ENCODE peak calls at places on chromosomes 11 and 22, in six cellular contexts. Q, H, Z, X, C and G are unnamed samples. For H3K9me3, the result is how much of the 10 kb centered on the place peaks cover.

GRCh38 chr11:88508808-88509581 is 171.5 kb upstream of the CTSC start:
- DNase-seq in H (peak), X (peak), C (no peak), Q (no peak), Z (no peak), G (no peak)

GRCh38 chr11:42098075-42098474 is 638.6 kb upstream of the LRRC4C start:
- DNase-seq in Q (no peak), Z (no peak), H (no peak), X (no peak), C (no peak), G (no peak)

GRCh38 chr22:37166675-37167066 is 17.0 kb upstream of the IL2RB start:
- DNase-seq in H (peak), C (no peak), Q (peak), X (peak), Z (peak), G (peak)

GRCh38 chr11:106311531-106312230 is 234.2 kb downstream of the AASDHPPT start:
- DNase-seq in H (no peak), Q (no peak), Z (no peak), C (no peak), X (no peak), G (no peak)

GRCh38 chr11:17810736-17811135 is 76.2 kb downstream of the KCNC1 start:
- DNase-seq in Q (no peak), X (no peak), H (no peak), C (no peak), Z (no peak), G (no peak)

GRCh38 chr22:28883917-28884753 is 763 bp downstream of the ZNRF3 start:
- DNase-seq in Q (peak), H (peak), X (peak), Z (peak), C (peak), G (peak)

GRCh38 chr11:1060410-1060809 is 14.3 kb upstream of the MUC2 start:
- DNase-seq in C (no peak), X (no peak), Z (no peak), Q (no peak), H (no peak), G (no peak)

GRCh38 chr11:113372317-113372716 is 15.3 kb upstream of the ANKK1 start:
- DNase-seq in C (no peak), H (no peak), Q (no peak), X (no peak), Z (no peak), G (no peak)

GRCh38 chr11:36280531-36280930 is 8.7 kb downstream of the COMMD9 start:
- DNase-seq in Z (no peak), X (no peak), Q (no peak), H (no peak), C (no peak), G (no peak)

GRCh38 chr11:78798567-78799170 is 224.0 kb upstream of the NARS2 start:
- DNase-seq in X (no peak), Q (peak), H (peak), Z (no peak), C (peak), G (no peak)

GRCh38 chr22:28414017-28414416 is 265.6 kb downstream of the TTC28 start:
- DNase-seq in Q (no peak), H (no peak), Z (no peak), C (no peak), X (no peak), G (no peak)

GRCh38 chr11:61917357-61918109 is at the start of gene RAB3IL1:
- DNase-seq in X (no peak), C (no peak), H (peak), Q (peak), Z (no peak), G (peak)

GRCh38 chr11:16853859-16854258 is 115.4 kb downstream of the C11orf58 start:
- DNase-seq in X (no peak), C (no peak), Z (no peak), Q (no peak), H (no peak), G (no peak)

GRCh38 chr11:3959015-3959917 is 103.8 kb downstream of the STIM1 start:
- DNase-seq in Q (no peak), X (no peak), C (no peak), Z (no peak), H (no peak), G (no peak)

GRCh38 chr11:77198440-77198849 is 70.4 kb downstream of the MYO7A start:
- DNase-seq in Z (no peak), Q (peak), H (no peak), C (peak), X (no peak), G (no peak)

GRCh38 chr11:124297921-124298320 is 15.8 kb downstream of the OR8D1 start:
- DNase-seq in H (no peak), Z (no peak), Q (no peak), C (no peak), X (no peak), G (no peak)

GRCh38 chr11:19161651-19162050 is 40.1 kb downstream of the CSRP3 start:
- DNase-seq in Z (no peak), Q (no peak), X (no peak), C (no peak), H (no peak), G (no peak)

GRCh38 chr11:574632-575323 is 1.5 kb upstream of the PHRF1 start:
- DNase-seq in Z (no peak), C (no peak), X (peak), H (no peak), Q (no peak), G (no peak)

GRCh38 chr22:35230839-35231584 is 26.3 kb upstream of the HMGXB4 start:
- DNase-seq in X (no peak), Z (no peak), Q (no peak), C (peak), H (no peak), G (no peak)

GRCh38 chr11:119685073-119685746 is 43.8 kb downstream of the NECTIN1 start:
- DNase-seq in X (no peak), H (no peak), Z (no peak), C (no peak), Q (no peak), G (no peak)

GRCh38 chr22:37169412-37169811 is 18.6 kb downstream of the C1QTNF6 start:
- DNase-seq in H (peak), C (no peak), Q (no peak), Z (no peak), X (no peak), G (no peak)

GRCh38 chr22:39166547-39166946 is 14.1 kb upstream of the CBX7 start:
- DNase-seq in Q (no peak), Z (no peak), C (no peak), X (no peak), H (no peak), G (no peak)

GRCh38 chr11:69808708-69809107 is 10.5 kb downstream of the FGF3 start:
- DNase-seq in Z (no peak), C (no peak), H (no peak), Q (no peak), X (no peak), G (no peak)

GRCh38 chr11:15707971-15708370 is 593.2 kb downstream of the INSC start:
- DNase-seq in X (no peak), H (peak), C (no peak), Z (peak), Q (peak), G (no peak)

GRCh38 chr11:94959179-94959578 is 14.2 kb downstream of the CWC15 start:
- DNase-seq in H (no peak), Z (no peak), X (no peak), Q (no peak), C (no peak), G (no peak)

GRCh38 chr22:41914611-41915034 is 251 bp downstream of the SHISA8 start:
- DNase-seq in Z (no peak), C (no peak), H (no peak), Q (no peak), X (no peak), G (no peak)

GRCh38 chr11:77039491-77040400 is 5.5 kb downstream of the B3GNT6 start:
- DNase-seq in Q (no peak), Z (no peak), C (no peak), H (no peak), X (peak), G (peak)

GRCh38 chr22:21651521-21652009 is 9.5 kb downstream of the SDF2L1 start:
- DNase-seq in H (no peak), Z (no peak), X (no peak), Q (no peak), C (no peak), G (no peak)

GRCh38 chr11:127268956-127269355 is 268.4 kb upstream of the KIRREL3 start:
- DNase-seq in Q (no peak), Z (no peak), X (no peak), H (no peak), C (no peak), G (no peak)

GRCh38 chr11:70068950-70069349 is 9.2 kb upstream of the ANO1 start:
- DNase-seq in Q (no peak), H (no peak), Z (no peak), C (no peak), X (no peak), G (no peak)

GRCh38 chr11:61679301-61679700 is 890 bp upstream of the DAGLA start:
- DNase-seq in Z (peak), Q (no peak), H (peak), X (no peak), C (no peak), G (no peak)

GRCh38 chr11:111582881-111583280 is 19.4 kb upstream of the SIK2 start:
- DNase-seq in H (no peak), C (no peak), X (no peak), Z (no peak), Q (no peak), G (no peak)

GRCh38 chr11:34564406-34564805 is 50.8 kb upstream of the ELF5 start:
- DNase-seq in X (no peak), C (peak), H (no peak), Z (peak), Q (no peak), G (no peak)

GRCh38 chr11:83070044-83070877 is 1.4 kb downstream of the RAB30 start:
- DNase-seq in X (no peak), Z (peak), Q (no peak), C (no peak), H (no peak), G (no peak)

GRCh38 chr22:49617866-49618688 is 209.6 kb downstream of the BRD1 start:
- DNase-seq in Z (no peak), C (no peak), Q (no peak), X (no peak), H (peak), G (no peak)

GRCh38 chr22:17074648-17075002 is 10.2 kb upstream of the IL17RA start:
- DNase-seq in X (no peak), C (no peak), H (no peak), Q (no peak), Z (no peak), G (no peak)

GRCh38 chr11:80899381-80899780 is 1458.6 kb upstream of the TENM4 start:
- DNase-seq in Z (no peak), C (no peak), Q (no peak), H (no peak), X (no peak), G (no peak)

GRCh38 chr22:22507743-22508273 is 734 bp downstream of the ZNF280B start:
- DNase-seq in C (no peak), Q (no peak), H (no peak), X (no peak), Z (no peak), G (peak)

GRCh38 chr11:17547932-17548331 is 873 bp downstream of the OTOG start:
- DNase-seq in C (no peak), Z (no peak), H (no peak), X (no peak), Q (no peak), G (no peak)

DNA sequence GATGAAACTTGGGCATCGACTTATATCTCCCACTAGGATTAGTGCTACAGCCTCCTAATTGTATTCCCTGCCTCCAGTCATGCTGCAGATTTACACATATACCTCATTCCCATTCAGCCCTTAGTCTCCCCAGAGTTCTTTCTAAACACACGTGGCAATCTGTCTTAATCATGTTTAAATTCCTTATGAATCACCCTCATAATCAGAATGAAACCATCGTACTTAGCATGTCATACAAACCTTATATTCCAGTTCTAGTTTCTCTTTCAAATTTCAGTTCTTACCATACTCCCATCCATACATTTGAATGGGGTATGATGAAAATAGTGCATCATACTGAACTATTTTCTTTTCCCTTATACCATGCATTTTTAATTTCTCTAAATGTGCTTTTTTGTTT is 6.0 kb upstream of the OR10A2 start:
- DNase-seq in C (no peak), H (no peak), Z (no peak), Q (no peak), X (no peak), G (no peak)
- H3K27ac ChIP-seq in C (no peak), H (no peak), Z (no peak), Q (no peak), X (no peak), G (no peak)

GRCh38 chr11:134481135-134481534 is 69.1 kb upstream of the B3GAT1 start:
- DNase-seq in X (no peak), C (no peak), Z (no peak), Q (no peak), H (no peak), G (no peak)

GRCh38 chr11:134482128-134482527 is 70.1 kb upstream of the B3GAT1 start:
- DNase-seq in H (no peak), Z (no peak), C (no peak), Q (no peak), X (no peak), G (no peak)

GRCh38 chr11:134479206-134479955 is 67.3 kb upstream of the B3GAT1 start:
- DNase-seq in Q (no peak), H (no peak), X (no peak), C (no peak), Z (no peak), G (no peak)

GRCh38 chr11:134478611-134479010 is 66.6 kb upstream of the B3GAT1 start:
- DNase-seq in Q (no peak), X (no peak), Z (no peak), H (no peak), C (no peak), G (no peak)

DNA sequence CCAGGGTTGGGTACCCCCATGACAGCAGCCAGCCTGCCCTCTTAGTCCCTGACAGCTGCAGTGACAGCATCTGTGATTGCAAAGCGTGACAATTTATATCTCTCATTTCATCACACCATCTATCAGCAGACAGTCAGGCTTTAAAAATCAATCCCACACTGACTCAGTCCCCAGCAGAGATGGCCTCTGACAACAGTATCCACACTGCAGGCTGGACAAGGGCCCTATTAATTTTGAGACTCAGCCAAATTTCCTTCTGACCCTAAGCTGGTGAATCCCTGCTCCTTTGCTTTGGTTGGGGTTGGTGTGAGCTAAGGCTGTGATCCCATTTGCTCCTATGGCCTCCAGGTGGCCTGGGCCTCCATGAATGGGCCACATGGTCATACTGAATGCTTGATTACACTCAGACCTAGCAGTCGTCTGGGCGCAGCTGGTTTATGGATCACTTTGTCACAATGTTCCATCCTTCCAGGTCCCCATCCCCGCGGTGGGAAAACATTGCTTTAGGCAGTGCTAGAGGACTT is 68.1 kb upstream of the B3GAT1 start:
- DNase-seq in Q (no peak), Z (no peak), H (no peak), C (no peak), X (no peak), G (no peak)
- H3K9me3 ChIP-seq in Q (under half), Z (under half), H (under half), C (under half), X (under half), G (under half)

GRCh38 chr11:71153005-71153395 is 99.4 kb downstream of the SHANK2 start:
- DNase-seq in Z (peak), C (no peak), X (no peak), Q (no peak), H (no peak), G (no peak)
- H3K4me3 ChIP-seq in Z (peak), C (no peak), X (no peak), Q (no peak), H (no peak), G (no peak)

GRCh38 chr22:46078241-46079092 is 71.9 kb upstream of the PPARA start:
- DNase-seq in C (no peak), X (no peak), H (peak), Q (peak), Z (no peak), G (no peak)

GRCh38 chr22:46075764-46076531 is 74.4 kb upstream of the PPARA start:
- DNase-seq in H (peak), Z (no peak), X (no peak), Q (peak), C (no peak), G (no peak)

GRCh38 chr22:46074771-46075551 is 75.4 kb upstream of the PPARA start:
- DNase-seq in Z (no peak), Q (peak), C (no peak), H (peak), X (no peak), G (no peak)

GRCh38 chr22:46077669-46078099 is 72.6 kb upstream of the PPARA start:
- DNase-seq in X (no peak), C (no peak), Q (peak), H (peak), Z (no peak), G (no peak)

GRCh38 chr22:46076651-46077339 is 73.5 kb upstream of the PPARA start:
- DNase-seq in C (no peak), Q (peak), X (no peak), Z (peak), H (peak), G (no peak)
- H3K27ac ChIP-seq in C (peak), Q (peak), X (no peak), Z (peak), H (peak), G (no peak)

DNA sequence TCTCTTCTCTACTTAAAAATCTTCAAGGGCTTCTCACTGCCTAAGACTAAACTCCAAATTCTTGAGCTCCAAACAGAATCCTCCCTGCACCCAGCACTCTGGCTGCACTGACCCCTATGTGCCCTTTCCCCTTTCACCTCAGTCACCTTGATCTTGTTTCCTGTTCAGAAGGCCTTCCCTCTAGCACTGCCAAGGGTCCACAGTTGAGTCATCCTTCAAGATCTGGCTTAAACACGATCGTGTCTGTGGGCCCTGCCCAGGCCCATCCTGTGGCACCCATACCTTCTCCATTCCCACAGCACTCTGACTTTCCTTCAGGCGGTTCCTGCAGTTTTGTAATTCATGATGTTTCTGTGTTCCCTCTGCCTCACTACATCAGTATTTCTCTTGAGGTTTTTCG is 129.2 kb downstream of the ARL14EP start:
- DNase-seq in X (no peak), H (no peak), Q (no peak), Z (no peak), C (no peak), G (no peak)
- H3K9me3 ChIP-seq in X (under half), H (under half), Q (under half), Z (under half), C (under half), G (under half)

GRCh38 chr22:31243339-31244043 is 31.4 kb downstream of the LIMK2 start:
- DNase-seq in Q (peak), Z (peak), C (peak), X (no peak), H (no peak), G (no peak)
- H3K4me3 ChIP-seq in Q (no peak), Z (peak), C (peak), X (no peak), H (no peak), G (no peak)

GRCh38 chr11:2515401-2516275 is 70.8 kb downstream of the KCNQ1 start:
- DNase-seq in C (no peak), X (no peak), H (peak), Z (no peak), Q (peak), G (no peak)

GRCh38 chr11:2517016-2517385 is 72.2 kb downstream of the KCNQ1 start:
- DNase-seq in C (no peak), Q (peak), H (peak), Z (no peak), X (no peak), G (no peak)

GRCh38 chr11:2518112-2518982 is 73.5 kb downstream of the KCNQ1 start:
- DNase-seq in Q (peak), X (no peak), Z (no peak), C (no peak), H (peak), G (no peak)

GRCh38 chr11:2517386-2518064 is 72.7 kb downstream of the KCNQ1 start:
- DNase-seq in X (no peak), H (no peak), C (no peak), Z (no peak), Q (peak), G (peak)

DNA sequence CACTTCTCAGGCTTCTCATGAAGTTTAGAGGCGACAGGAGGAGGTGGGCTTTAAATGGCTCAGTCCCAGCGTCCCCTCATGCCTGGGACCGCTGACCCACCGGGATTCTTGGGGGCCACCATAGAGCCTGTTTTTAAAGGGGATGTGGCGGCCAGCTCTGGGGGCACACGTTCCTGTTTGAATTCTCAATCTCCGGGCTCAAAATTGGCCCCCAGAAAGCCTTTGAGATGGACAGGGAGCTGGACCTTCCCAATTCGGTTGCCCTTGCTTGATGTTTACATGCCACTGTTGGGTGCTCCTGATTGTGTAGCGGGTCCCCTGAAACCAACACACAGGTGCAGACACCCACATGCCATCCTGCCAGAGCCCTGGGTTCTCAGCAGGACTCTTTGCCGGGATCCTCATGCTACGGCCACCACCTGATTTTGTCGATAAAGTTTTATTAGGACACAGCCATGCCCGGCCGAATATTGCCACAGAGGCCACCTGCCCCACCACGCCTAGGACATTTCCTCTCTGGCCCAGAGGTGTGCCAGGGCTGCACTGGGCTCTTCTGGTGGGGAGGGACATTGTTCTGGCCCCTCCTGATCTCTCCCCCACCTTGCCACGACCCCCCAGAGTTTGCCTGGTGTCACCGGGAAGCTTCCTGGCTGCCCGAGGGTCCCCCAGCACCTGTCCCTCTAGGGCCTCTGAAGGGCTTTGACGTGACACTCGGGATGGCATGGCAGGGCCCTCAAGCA is 71.6 kb downstream of the KCNQ1 start:
- DNase-seq in Z (no peak), H (no peak), X (no peak), C (no peak), Q (peak), G (no peak)
- H3K27ac ChIP-seq in Z (no peak), H (no peak), X (no peak), C (no peak), Q (no peak), G (no peak)